ENCODE peak calls at places on chromosome 3, in four cellular contexts. E is T-helper 2 cell, I is epithelial cell of prostate, L is iPS DF 6.9. A is an unnamed sample.
A peak's percentile ranks its signal among the peaks of the same experiment; 100 is the strongest.

GRCh38 chr3:159586587-159587202 is 401.9 kb upstream of the IL12A start:
- DNase-seq in E (no peak), I (no peak), L (peak; percentile 41), A (no peak)

GRCh38 chr3:183815565-183815943 is 9.8 kb downstream of the MAP6D1 start:
- DNase-seq in E (no peak), I (no peak), L (no peak), A (no peak)

GRCh38 chr3:9147896-9148267 is 101.6 kb downstream of the SRGAP3 start:
- DNase-seq in E (no peak), I (no peak), L (no peak), A (no peak)

GRCh38 chr3:123412811-123413588 is 35.9 kb downstream of the ADCY5 start:
- DNase-seq in E (no peak), I (no peak), L (no peak), A (no peak)

GRCh38 chr3:23333633-23334032 is 130.5 kb downstream of the UBE2E2 start:
- DNase-seq in E (no peak), I (no peak), L (no peak), A (no peak)

GRCh38 chr3:124108446-124108845 is 116.5 kb upstream of the ROPN1 start:
- DNase-seq in E (no peak), I (no peak), L (no peak), A (no peak)

GRCh38 chr3:106025151-106025722 is 156.4 kb upstream of the CBLB start:
- DNase-seq in E (no peak), I (no peak), L (no peak), A (no peak)

GRCh38 chr3:192687488-192688152 is 39.7 kb downstream of the FGF12 start:
- DNase-seq in E (no peak), I (no peak), L (no peak), A (no peak)

GRCh38 chr3:140170612-140171011 is 235.6 kb downstream of the CLSTN2 start:
- DNase-seq in E (no peak), I (no peak), L (no peak), A (no peak)

GRCh38 chr3:71360170-71360569 is 223.4 kb downstream of the FOXP1 start:
- DNase-seq in E (no peak), I (no peak), L (no peak), A (no peak)

GRCh38 chr3:195914648-195915473 is 6.5 kb upstream of the TNK2 start:
- DNase-seq in E (peak; percentile 84), I (peak; percentile 97), L (peak; percentile 99), A (peak; percentile 98)

GRCh38 chr3:46504780-46505179 is 7.0 kb downstream of the RTP3 start:
- DNase-seq in E (no peak), I (no peak), L (no peak), A (no peak)

GRCh38 chr3:85626662-85627061 is 667.9 kb downstream of the CADM2 start:
- DNase-seq in E (no peak), I (no peak), L (no peak), A (no peak)

GRCh38 chr3:138384971-138385370 is 36.6 kb downstream of the MRAS start:
- DNase-seq in E (no peak), I (no peak), L (no peak), A (no peak)

GRCh38 chr3:105857963-105858362 is 10.8 kb downstream of the CBLB start:
- DNase-seq in E (no peak), I (no peak), L (no peak), A (no peak)

GRCh38 chr3:124802702-124803101 is 72.5 kb downstream of the UMPS start:
- DNase-seq in E (no peak), I (no peak), L (no peak), A (no peak)

GRCh38 chr3:186496016-186496415 is 48.2 kb downstream of the CRYGS start:
- DNase-seq in E (no peak), I (no peak), L (no peak), A (peak; percentile 25)

GRCh38 chr3:161266731-161267150 is 45.6 kb downstream of the NMD3 start:
- DNase-seq in E (no peak), I (no peak), L (no peak), A (no peak)

GRCh38 chr3:108047987-108048386 is 42.8 kb downstream of the CD47 start:
- DNase-seq in E (no peak), I (no peak), L (no peak), A (no peak)

GRCh38 chr3:31135546-31135945 is 241.1 kb upstream of the GADL1 start:
- DNase-seq in E (no peak), I (no peak), L (no peak), A (no peak)

GRCh38 chr3:197793246-197793645 is 2.2 kb downstream of the LRCH3 start:
- DNase-seq in E (peak; percentile 27), I (peak; percentile 43), L (no peak), A (no peak)

GRCh38 chr3:170499562-170500156 is 81.0 kb downstream of the CLDN11 start:
- DNase-seq in E (no peak), I (no peak), L (no peak), A (no peak)

GRCh38 chr3:122255757-122256439 is 69.2 kb upstream of the CSTA start:
- DNase-seq in E (no peak), I (no peak), L (no peak), A (no peak)

GRCh38 chr3:135238201-135238600 is 443.1 kb downstream of the EPHB1 start:
- DNase-seq in E (no peak), I (no peak), L (no peak), A (no peak)

GRCh38 chr3:64818196-64818595 is 130.4 kb upstream of the ADAMTS9 start:
- DNase-seq in E (no peak), I (no peak), L (no peak), A (no peak)

GRCh38 chr3:134485075-134485536 is 679 bp downstream of the ANAPC13 start:
- DNase-seq in E (no peak), I (no peak), L (no peak), A (no peak)

GRCh38 chr3:171901615-171902312 is 58.6 kb downstream of the TMEM212 start:
- DNase-seq in E (no peak), I (no peak), L (no peak), A (no peak)

GRCh38 chr3:50674349-50675178 is at the start of gene DOCK3:
- DNase-seq in E (peak; percentile 57), I (no peak), L (no peak), A (peak; percentile 73)

GRCh38 chr3:46422617-46423016 is 15.6 kb downstream of the CCRL2 start:
- DNase-seq in E (no peak), I (peak; percentile 66), L (no peak), A (no peak)

GRCh38 chr3:194458122-194458521 is 28.7 kb downstream of the ATP13A3 start:
- DNase-seq in E (no peak), I (no peak), L (no peak), A (no peak)

GRCh38 chr3:195768831-195769303 is 42.9 kb downstream of the MUC4 start:
- DNase-seq in E (no peak), I (no peak), L (no peak), A (no peak)

A was measured in ascending aorta.